ENCODE peak calls at places on chromosomes 6 and 20, in five cellular contexts. One of them, this sample, is unnamed.

GRCh38 chr6:107033136-107033535 is 5.1 kb downstream of the MTRES1 start:
- DNase-seq in H54: peak
- DNase-seq in activated T-cell treated with anti-CD3 and anti-CD28 coated beads, Interleukin-2, amount 50 U/mL, for 72 hours: no peak
- DNase-seq in amygdala: no peak
- DNase-seq in BJ: no peak
- DNase-seq in this sample: no peak

GRCh38 chr6:111480988-111481830 is 1.8 kb downstream of the REV3L start:
- DNase-seq in H54: no peak
- DNase-seq in activated T-cell treated with anti-CD3 and anti-CD28 coated beads, Interleukin-2, amount 50 U/mL, for 72 hours: no peak
- DNase-seq in amygdala: no peak
- DNase-seq in BJ: no peak
- DNase-seq in this sample: no peak

GRCh38 chr20:858011-858410 is 24.5 kb downstream of the FAM110A start:
- DNase-seq in H54: no peak
- DNase-seq in activated T-cell treated with anti-CD3 and anti-CD28 coated beads, Interleukin-2, amount 50 U/mL, for 72 hours: no peak
- DNase-seq in amygdala: no peak
- DNase-seq in BJ: no peak
- DNase-seq in this sample: no peak

GRCh38 chr20:325043-325888 is at the start of gene SOX12:
- DNase-seq in H54: peak
- DNase-seq in activated T-cell treated with anti-CD3 and anti-CD28 coated beads, Interleukin-2, amount 50 U/mL, for 72 hours: peak
- DNase-seq in amygdala: peak
- DNase-seq in BJ: peak
- DNase-seq in this sample: peak

GRCh38 chr20:24389686-24390085 is 79.7 kb upstream of the SYNDIG1 start:
- DNase-seq in H54: no peak
- DNase-seq in activated T-cell treated with anti-CD3 and anti-CD28 coated beads, Interleukin-2, amount 50 U/mL, for 72 hours: peak
- DNase-seq in amygdala: peak
- DNase-seq in BJ: no peak
- DNase-seq in this sample: no peak

GRCh38 chr20:4119854-4120209 is 104.5 kb upstream of the RNF24 start:
- DNase-seq in H54: no peak
- DNase-seq in activated T-cell treated with anti-CD3 and anti-CD28 coated beads, Interleukin-2, amount 50 U/mL, for 72 hours: no peak
- DNase-seq in amygdala: no peak
- DNase-seq in BJ: no peak
- DNase-seq in this sample: no peak

GRCh38 chr6:16200231-16200941 is 38.0 kb upstream of the GMPR start:
- DNase-seq in H54: no peak
- DNase-seq in activated T-cell treated with anti-CD3 and anti-CD28 coated beads, Interleukin-2, amount 50 U/mL, for 72 hours: no peak
- DNase-seq in amygdala: no peak
- DNase-seq in BJ: no peak
- DNase-seq in this sample: no peak

GRCh38 chr6:77650098-77650663 is 2.7 kb upstream of the MEI4 start:
- DNase-seq in H54: no peak
- DNase-seq in activated T-cell treated with anti-CD3 and anti-CD28 coated beads, Interleukin-2, amount 50 U/mL, for 72 hours: peak
- DNase-seq in amygdala: no peak
- DNase-seq in BJ: no peak
- DNase-seq in this sample: no peak

GRCh38 chr20:51593584-51593983 is 51.1 kb upstream of the NFATC2 start:
- DNase-seq in H54: no peak
- DNase-seq in activated T-cell treated with anti-CD3 and anti-CD28 coated beads, Interleukin-2, amount 50 U/mL, for 72 hours: no peak
- DNase-seq in amygdala: no peak
- DNase-seq in BJ: no peak
- DNase-seq in this sample: no peak